ENCODE peak calls at places on chromosomes 13 and 19, in nine cellular contexts. U is Daoy; S is neural crest cell; R is DND-41; N is fibroblast of gingiva; T is dorsolateral prefrontal cortex; E is hepatic stellate cell; X is activated naive CD8-positive, alpha-beta T cell treated with anti-CD3 and anti-CD28 coated beads for 36 hours; H is upper lobe of left lung. L is an unnamed sample.

GRCh38 chr19:13790354-13790753 is 4.9 kb upstream of the ZSWIM4 start:
- DNase-seq in U (peak), S (no peak), R (no peak), N (no peak), T (no peak), E (no peak), X (no peak), H (peak), L (no peak)

GRCh38 chr13:20171364-20171763 is 10.5 kb upstream of the GJA3 start:
- DNase-seq in U (no peak), S (no peak), R (no peak), N (no peak), T (no peak), E (no peak), X (no peak), H (no peak), L (no peak)

GRCh38 chr13:21371011-21371410 is 88.1 kb downstream of the ZDHHC20 start:
- DNase-seq in U (no peak), S (no peak), R (no peak), N (no peak), T (no peak), E (no peak), X (no peak), H (no peak), L (no peak)

GRCh38 chr13:35599385-35599784 is 122.9 kb upstream of the MAB21L1 start:
- DNase-seq in U (no peak), S (no peak), R (no peak), N (no peak), T (no peak), E (no peak), X (no peak), H (no peak), L (no peak)

GRCh38 chr19:3768748-3769099 is 3.3 kb downstream of the RAX2 start:
- DNase-seq in U (no peak), S (no peak), R (no peak), N (no peak), T (no peak), E (no peak), X (no peak), H (no peak), L (no peak)

GRCh38 chr13:109157275-109157674 is 527.9 kb downstream of the MYO16 start:
- DNase-seq in U (no peak), S (no peak), R (no peak), N (no peak), T (peak), E (no peak), X (no peak), H (no peak), L (no peak)

GRCh38 chr13:42486711-42487198 is 87.2 kb upstream of the TNFSF11 start:
- DNase-seq in U (peak), S (no peak), R (no peak), N (peak), T (no peak), E (peak), X (no peak), H (no peak), L (no peak)

GRCh38 chr13:97367016-97367415 is 67.0 kb upstream of the RAP2A start:
- DNase-seq in U (peak), S (no peak), R (peak), N (peak), T (no peak), E (peak), X (no peak), H (peak), L (no peak)

GRCh38 chr19:45075215-45076028 is 856 bp downstream of the ZNF296 start:
- DNase-seq in U (peak), S (no peak), R (no peak), N (peak), T (no peak), E (peak), X (peak), H (peak), L (peak)

GRCh38 chr19:5480427-5480836 is 25.2 kb downstream of the ZNRF4 start:
- DNase-seq in U (peak), S (peak), R (peak), N (no peak), T (no peak), E (no peak), X (peak), H (no peak), L (no peak)

GRCh38 chr13:101959016-101959415 is 442.8 kb downstream of the FGF14 start:
- DNase-seq in U (no peak), S (no peak), R (no peak), N (no peak), T (no peak), E (no peak), X (no peak), H (no peak), L (no peak)

GRCh38 chr19:45800009-45800553 is 7.4 kb upstream of the DMWD start:
- DNase-seq in U (peak), S (no peak), R (no peak), N (no peak), T (no peak), E (peak), X (no peak), H (no peak), L (no peak)

GRCh38 chr19:27735314-27735713 is 1477.6 kb downstream of the UQCRFS1 start:
- DNase-seq in U (no peak), S (no peak), R (no peak), N (no peak), T (no peak), E (no peak), X (no peak), H (no peak), L (peak)

GRCh38 chr19:47049307-47049700 is 880 bp upstream of the TMEM160 start:
- DNase-seq in U (peak), S (no peak), R (no peak), N (peak), T (no peak), E (peak), X (no peak), H (no peak), L (no peak)

GRCh38 chr13:73983109-73983508 is 151.1 kb downstream of the KLF12 start:
- DNase-seq in U (no peak), S (no peak), R (no peak), N (no peak), T (no peak), E (no peak), X (no peak), H (no peak), L (no peak)

GRCh38 chr19:42370068-42370520 is 20.0 kb downstream of the CNFN start:
- DNase-seq in U (no peak), S (no peak), R (no peak), N (no peak), T (no peak), E (no peak), X (no peak), H (no peak), L (no peak)

GRCh38 chr13:44903596-44903995 is 85.7 kb downstream of the NUFIP1 start:
- DNase-seq in U (no peak), S (no peak), R (no peak), N (peak), T (no peak), E (peak), X (no peak), H (peak), L (no peak)

L was measured in cardiac septum.